ENCODE peak calls at places on chromosomes 6 and 20, in four cellular contexts. F, L, O and D are unnamed samples.

GRCh38 chr20:32527447-32528055 is 57.6 kb downstream of the NOL4L start:
- DNase-seq in F (peak; percentile 46), L (no peak), O (no peak), D (peak; percentile 66)

GRCh38 chr20:62900052-62900691 is 26.1 kb downstream of the DIDO1 start:
- DNase-seq in F (peak; percentile 73), L (peak; percentile 68), O (peak; percentile 92), D (peak; percentile 85)

GRCh38 chr20:5524886-5525285 is 208.1 kb upstream of the PROKR2 start:
- DNase-seq in F (no peak), L (no peak), O (no peak), D (no peak)

GRCh38 chr6:73394577-73395354 is at the start of gene DDX43:
- DNase-seq in F (peak; percentile 81), L (peak; percentile 26), O (peak; percentile 80), D (peak; percentile 50)

GRCh38 chr20:10798811-10799210 is 125.0 kb upstream of the JAG1 start:
- DNase-seq in F (no peak), L (peak; percentile 61), O (no peak), D (no peak)

GRCh38 chr6:165618241-165618640 is 44.8 kb downstream of the PDE10A start:
- DNase-seq in F (no peak), L (no peak), O (no peak), D (no peak)

GRCh38 chr20:25622450-25623224 is 1.2 kb downstream of the NANP start:
- DNase-seq in F (no peak), L (peak; percentile 17), O (no peak), D (no peak)

GRCh38 chr20:31966991-31967655 is 828 bp upstream of the XKR7 start:
- DNase-seq in F (no peak), L (no peak), O (no peak), D (no peak)

GRCh38 chr6:74409447-74409846 is 713.4 kb downstream of the CD109 start:
- DNase-seq in F (no peak), L (peak; percentile 86), O (no peak), D (no peak)

GRCh38 chr6:132445201-132445951 is 44.1 kb upstream of the MOXD1 start:
- DNase-seq in F (no peak), L (peak; percentile 84), O (no peak), D (no peak)

GRCh38 chr20:63736893-63737689 is 627 bp downstream of the LIME1 start:
- DNase-seq in F (no peak), L (no peak), O (peak; percentile 71), D (peak; percentile 75)

GRCh38 chr20:57772349-57772964 is 62.6 kb upstream of the PMEPA1 start:
- DNase-seq in F (no peak), L (peak; percentile 74), O (peak; percentile 33), D (peak; percentile 43)

GRCh38 chr6:157120523-157121232 is 202.6 kb downstream of the TMEM242 start:
- DNase-seq in F (no peak), L (no peak), O (no peak), D (no peak)

GRCh38 chr20:49775229-49775693 is 37.4 kb upstream of the SLC9A8 start:
- DNase-seq in F (peak; percentile 65), L (peak; percentile 82), O (peak; percentile 72), D (no peak)

GRCh38 chr20:47847882-47848485 is 62.7 kb upstream of the SULF2 start:
- DNase-seq in F (no peak), L (no peak), O (no peak), D (peak; percentile 7)

GRCh38 chr6:127516676-127517273 is 2.4 kb downstream of the MTCL3 start:
- DNase-seq in F (no peak), L (peak; percentile 73), O (no peak), D (peak; percentile 74)

GRCh38 chr6:159941286-159942113 is 27.4 kb upstream of the IGF2R start:
- DNase-seq in F (no peak), L (peak; percentile 57), O (no peak), D (peak; percentile 61)

GRCh38 chr20:60001027-60001567 is 42.9 kb downstream of the CDH26 start:
- DNase-seq in F (no peak), L (no peak), O (no peak), D (no peak)

GRCh38 chr6:134249759-134250602 is 67.9 kb downstream of the SGK1 start:
- DNase-seq in F (no peak), L (peak; percentile 49), O (no peak), D (no peak)

GRCh38 chr6:149896491-149896890 is 1.4 kb downstream of the RAET1E start:
- DNase-seq in F (no peak), L (peak; percentile 29), O (no peak), D (no peak)

GRCh38 chr6:97322226-97322625 is 39.2 kb upstream of the MMS22L start:
- DNase-seq in F (no peak), L (no peak), O (no peak), D (no peak)

GRCh38 chr20:31674895-31675827 is 37.4 kb downstream of the COX4I2 start:
- DNase-seq in F (peak; percentile 83), L (peak; percentile 73), O (peak; percentile 79), D (peak; percentile 76)

GRCh38 chr20:37042986-37043972 is 52.5 kb downstream of the RBL1 start:
- DNase-seq in F (no peak), L (no peak), O (no peak), D (peak; percentile 65)

GRCh38 chr20:48236001-48236400 is 450.7 kb upstream of the SULF2 start:
- DNase-seq in F (no peak), L (no peak), O (peak; percentile 19), D (no peak)

GRCh38 chr20:36506253-36506652 is 35.1 kb upstream of the MYL9 start:
- DNase-seq in F (no peak), L (no peak), O (no peak), D (peak; percentile 14)

GRCh38 chr6:139030211-139030530 is 1.6 kb downstream of the ABRACL start:
- DNase-seq in F (no peak), L (no peak), O (no peak), D (no peak)

GRCh38 chr6:130603391-130603790 is 223.8 kb upstream of the SMLR1 start:
- DNase-seq in F (no peak), L (no peak), O (no peak), D (no peak)

GRCh38 chr6:130604869-130605401 is 222.3 kb upstream of the SMLR1 start:
- DNase-seq in F (no peak), L (no peak), O (no peak), D (no peak)

GRCh38 chr6:130598021-130598989 is 228.9 kb upstream of the SMLR1 start:
- DNase-seq in F (no peak), L (peak; percentile 43), O (no peak), D (no peak)

GRCh38 chr6:130600880-130601341 is 226.3 kb upstream of the SMLR1 start:
- DNase-seq in F (no peak), L (peak; percentile 79), O (no peak), D (no peak)

GRCh38 chr6:130602151-130602770 is 224.9 kb upstream of the SMLR1 start:
- DNase-seq in F (no peak), L (peak; percentile 94), O (no peak), D (peak; percentile 12)
- TF ChIP-seq CTCF in F (no peak), L (no peak), O (no peak), D (no peak)

GRCh38 chr6:3001146-3001772 is 1.6 kb downstream of the NQO2 start:
- DNase-seq in F (no peak), L (no peak), O (no peak), D (no peak)

GRCh38 chr6:2999005-2999620 is 581 bp upstream of the NQO2 start:
- DNase-seq in F (peak; percentile 82), L (no peak), O (no peak), D (peak; percentile 92)

GRCh38 chr6:3005077-3005476 is 5.4 kb downstream of the NQO2 start:
- DNase-seq in F (no peak), L (no peak), O (no peak), D (no peak)

GRCh38 chr6:3001773-3002293 is 2.1 kb downstream of the NQO2 start:
- DNase-seq in F (no peak), L (peak; percentile 63), O (no peak), D (no peak)

GRCh38 chr6:2999621-3000455 is at the start of gene NQO2:
- DNase-seq in F (peak; percentile 94), L (peak; percentile 83), O (peak; percentile 96), D (peak; percentile 92)
- TF ChIP-seq CTCF in F (no peak), L (no peak), O (no peak), D (no peak)

GRCh38 chr6:148749678-148750077 is 2.8 kb downstream of the UST start:
- DNase-seq in F (no peak), L (no peak), O (no peak), D (no peak)

GRCh38 chr6:148746363-148747144 is at the start of gene UST:
- DNase-seq in F (peak; percentile 87), L (peak; percentile 96), O (peak; percentile 96), D (peak; percentile 82)

GRCh38 chr6:148745926-148746325 is 904 bp upstream of the UST start:
- DNase-seq in F (no peak), L (no peak), O (no peak), D (no peak)

GRCh38 chr6:148747145-148747492 is 289 bp downstream of the UST start:
- DNase-seq in F (peak; percentile 70), L (peak; percentile 66), O (peak; percentile 83), D (peak; percentile 57)

GRCh38 chr6:148747493-148748160 is 797 bp downstream of the UST start:
- DNase-seq in F (peak; percentile 76), L (peak; percentile 41), O (peak; percentile 78), D (peak; percentile 51)
- TF ChIP-seq CTCF in F (no peak), L (no peak), O (no peak), D (no peak)

GRCh38 chr6:109526905-109527628 is 44.0 kb upstream of the ZBTB24 start:
- DNase-seq in F (no peak), L (peak; percentile 72), O (no peak), D (peak; percentile 70)

GRCh38 chr6:109523478-109523877 is 40.5 kb upstream of the ZBTB24 start:
- DNase-seq in F (no peak), L (peak; percentile 68), O (no peak), D (no peak)

GRCh38 chr6:109531446-109531845 is 48.4 kb upstream of the ZBTB24 start:
- DNase-seq in F (no peak), L (no peak), O (no peak), D (no peak)

GRCh38 chr6:109524129-109524528 is 41.1 kb upstream of the ZBTB24 start:
- DNase-seq in F (no peak), L (no peak), O (no peak), D (no peak)

DNA sequence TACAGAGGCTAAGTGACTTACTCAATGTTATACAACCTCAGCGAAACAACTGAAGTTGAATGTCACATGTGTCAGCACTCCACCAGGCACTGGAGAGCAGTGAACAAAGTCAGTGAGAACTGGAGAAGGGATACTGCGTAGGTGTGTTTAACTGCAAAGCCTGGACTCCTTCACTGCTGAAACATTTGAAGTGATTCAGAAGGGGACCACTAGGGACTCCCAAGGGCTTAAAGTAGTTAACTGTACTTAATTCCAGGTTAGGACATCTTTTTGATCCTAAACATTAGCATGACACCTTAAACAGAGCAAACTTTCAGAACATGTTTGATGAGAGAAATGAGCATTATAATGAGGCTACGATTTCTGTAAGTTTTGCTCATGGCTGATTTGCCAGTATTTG is 45.0 kb upstream of the ZBTB24 start:
- DNase-seq in F (no peak), L (no peak), O (no peak), D (no peak)
- TF ChIP-seq CTCF in F (no peak), L (peak; percentile 37), O (no peak), D (no peak)

DNA sequence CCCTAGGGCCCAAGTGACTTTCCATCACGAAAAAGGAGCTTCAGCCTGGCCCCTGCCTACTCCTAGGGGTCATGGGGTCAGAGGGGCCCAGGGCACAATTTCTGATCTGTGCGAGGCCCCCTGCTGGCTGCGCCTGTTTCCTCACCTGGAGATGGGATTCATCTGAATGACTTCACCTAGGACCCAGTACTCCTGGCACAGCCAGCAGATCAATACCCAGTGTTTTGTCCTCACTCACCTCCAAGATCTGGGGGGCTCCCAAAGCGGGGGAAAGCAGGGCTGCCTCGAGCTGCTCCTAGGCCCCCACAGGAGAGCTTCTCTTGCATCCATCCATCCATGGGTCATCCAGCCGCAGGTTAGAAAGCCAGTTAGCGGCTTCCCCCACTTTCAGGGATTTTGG is 33.8 kb downstream of the CD40 start:
- DNase-seq in F (no peak), L (no peak), O (no peak), D (peak; percentile 43)
- TF ChIP-seq CTCF in F (peak; percentile 31), L (peak; percentile 24), O (no peak), D (peak; percentile 31)